ENCODE peak calls at places on chromosomes 7 and 10, in seven cellular contexts. One of them, this sample, is unnamed.

GRCh38 chr7:4045450-4045849 is 636.6 kb upstream of the FOXK1 start:
- DNase-seq in A549: no peak
- DNase-seq in stomach: no peak
- DNase-seq in left ventricle myocardium inferior: no peak
- DNase-seq in Karpas-422: no peak
- DNase-seq in CD4-positive, alpha-beta T cell: no peak
- DNase-seq in testis: no peak
- DNase-seq in this sample: no peak

GRCh38 chr7:2954433-2954853 is 89.2 kb downstream of the CARD11 start:
- DNase-seq in A549: no peak
- DNase-seq in stomach: no peak
- DNase-seq in left ventricle myocardium inferior: no peak
- DNase-seq in Karpas-422: no peak
- DNase-seq in CD4-positive, alpha-beta T cell: no peak
- DNase-seq in testis: no peak
- DNase-seq in this sample: no peak

GRCh38 chr7:21603477-21603876 is 60.6 kb downstream of the DNAH11 start:
- DNase-seq in A549: no peak
- DNase-seq in stomach: no peak
- DNase-seq in left ventricle myocardium inferior: no peak
- DNase-seq in Karpas-422: no peak
- DNase-seq in CD4-positive, alpha-beta T cell: no peak
- DNase-seq in testis: no peak
- DNase-seq in this sample: no peak

GRCh38 chr10:103917326-103918052 is 495 bp downstream of the STN1 start:
- DNase-seq in A549: peak
- DNase-seq in stomach: peak
- DNase-seq in left ventricle myocardium inferior: peak
- DNase-seq in Karpas-422: peak
- DNase-seq in CD4-positive, alpha-beta T cell: no peak
- DNase-seq in testis: peak
- DNase-seq in this sample: peak

GRCh38 chr7:151682831-151683614 is 163.3 kb upstream of the RHEB start:
- DNase-seq in A549: no peak
- DNase-seq in stomach: no peak
- DNase-seq in left ventricle myocardium inferior: no peak
- DNase-seq in Karpas-422: no peak
- DNase-seq in CD4-positive, alpha-beta T cell: no peak
- DNase-seq in testis: no peak
- DNase-seq in this sample: no peak

GRCh38 chr10:109987413-109987812 is 20.4 kb upstream of the ADD3 start:
- DNase-seq in A549: no peak
- DNase-seq in stomach: no peak
- DNase-seq in left ventricle myocardium inferior: no peak
- DNase-seq in Karpas-422: no peak
- DNase-seq in CD4-positive, alpha-beta T cell: no peak
- DNase-seq in testis: no peak
- DNase-seq in this sample: no peak

GRCh38 chr7:83643012-83643411 is 5.9 kb downstream of the SEMA3E start:
- DNase-seq in A549: no peak
- DNase-seq in stomach: no peak
- DNase-seq in left ventricle myocardium inferior: no peak
- DNase-seq in Karpas-422: no peak
- DNase-seq in CD4-positive, alpha-beta T cell: no peak
- DNase-seq in testis: no peak
- DNase-seq in this sample: no peak

GRCh38 chr10:74824184-74825032 is 2.0 kb upstream of the KAT6B start:
- DNase-seq in A549: no peak
- DNase-seq in stomach: no peak
- DNase-seq in left ventricle myocardium inferior: peak
- DNase-seq in Karpas-422: no peak
- DNase-seq in CD4-positive, alpha-beta T cell: peak
- DNase-seq in testis: no peak
- DNase-seq in this sample: peak

GRCh38 chr10:52466464-52466863 is 152.4 kb downstream of the DKK1 start:
- DNase-seq in A549: no peak
- DNase-seq in stomach: no peak
- DNase-seq in left ventricle myocardium inferior: no peak
- DNase-seq in Karpas-422: no peak
- DNase-seq in CD4-positive, alpha-beta T cell: no peak
- DNase-seq in testis: no peak
- DNase-seq in this sample: no peak

GRCh38 chr10:33616921-33617320 is 282.5 kb upstream of the NRP1 start:
- DNase-seq in A549: no peak
- DNase-seq in stomach: no peak
- DNase-seq in left ventricle myocardium inferior: no peak
- DNase-seq in Karpas-422: no peak
- DNase-seq in CD4-positive, alpha-beta T cell: no peak
- DNase-seq in testis: no peak
- DNase-seq in this sample: no peak

GRCh38 chr10:11880169-11881027 is 57.2 kb downstream of the PROSER2 start:
- DNase-seq in A549: no peak
- DNase-seq in stomach: no peak
- DNase-seq in left ventricle myocardium inferior: no peak
- DNase-seq in Karpas-422: no peak
- DNase-seq in CD4-positive, alpha-beta T cell: no peak
- DNase-seq in testis: no peak
- DNase-seq in this sample: no peak

GRCh38 chr7:143395187-143396149 is 13.2 kb downstream of the EPHA1 start:
- DNase-seq in A549: no peak
- DNase-seq in stomach: peak
- DNase-seq in left ventricle myocardium inferior: no peak
- DNase-seq in Karpas-422: no peak
- DNase-seq in CD4-positive, alpha-beta T cell: no peak
- DNase-seq in testis: no peak
- DNase-seq in this sample: no peak

GRCh38 chr7:73901823-73902597 is 41.1 kb downstream of the TMEM270 start:
- DNase-seq in A549: no peak
- DNase-seq in stomach: no peak
- DNase-seq in left ventricle myocardium inferior: no peak
- DNase-seq in Karpas-422: no peak
- DNase-seq in CD4-positive, alpha-beta T cell: no peak
- DNase-seq in testis: no peak
- DNase-seq in this sample: no peak

GRCh38 chr10:11546581-11546980 is 64.9 kb downstream of the USP6NL start:
- DNase-seq in A549: no peak
- DNase-seq in stomach: no peak
- DNase-seq in left ventricle myocardium inferior: no peak
- DNase-seq in Karpas-422: no peak
- DNase-seq in CD4-positive, alpha-beta T cell: no peak
- DNase-seq in testis: no peak
- DNase-seq in this sample: no peak

GRCh38 chr7:96740130-96740529 is 30.5 kb upstream of the SEM1 start:
- DNase-seq in A549: no peak
- DNase-seq in stomach: no peak
- DNase-seq in left ventricle myocardium inferior: no peak
- DNase-seq in Karpas-422: no peak
- DNase-seq in CD4-positive, alpha-beta T cell: no peak
- DNase-seq in testis: no peak
- DNase-seq in this sample: no peak

GRCh38 chr7:74289660-74290589 is 718 bp downstream of the CLIP2 start:
- DNase-seq in A549: no peak
- DNase-seq in stomach: peak
- DNase-seq in left ventricle myocardium inferior: peak
- DNase-seq in Karpas-422: no peak
- DNase-seq in CD4-positive, alpha-beta T cell: peak
- DNase-seq in testis: no peak
- DNase-seq in this sample: peak

GRCh38 chr7:2893411-2893861 is 49.3 kb upstream of the GNA12 start:
- DNase-seq in A549: no peak
- DNase-seq in stomach: no peak
- DNase-seq in left ventricle myocardium inferior: no peak
- DNase-seq in Karpas-422: no peak
- DNase-seq in CD4-positive, alpha-beta T cell: no peak
- DNase-seq in testis: no peak
- DNase-seq in this sample: no peak

GRCh38 chr7:4149236-4149635 is 532.9 kb upstream of the FOXK1 start:
- DNase-seq in A549: no peak
- DNase-seq in stomach: no peak
- DNase-seq in left ventricle myocardium inferior: no peak
- DNase-seq in Karpas-422: no peak
- DNase-seq in CD4-positive, alpha-beta T cell: no peak
- DNase-seq in testis: no peak
- DNase-seq in this sample: no peak

GRCh38 chr7:137652721-137653120 is 194.1 kb downstream of the DGKI start:
- DNase-seq in A549: no peak
- DNase-seq in stomach: no peak
- DNase-seq in left ventricle myocardium inferior: no peak
- DNase-seq in Karpas-422: no peak
- DNase-seq in CD4-positive, alpha-beta T cell: no peak
- DNase-seq in testis: no peak
- DNase-seq in this sample: no peak

GRCh38 chr10:97065686-97066679 is 119.8 kb downstream of the SLIT1 start:
- DNase-seq in A549: no peak
- DNase-seq in stomach: no peak
- DNase-seq in left ventricle myocardium inferior: no peak
- DNase-seq in Karpas-422: peak
- DNase-seq in CD4-positive, alpha-beta T cell: no peak
- DNase-seq in testis: no peak
- DNase-seq in this sample: no peak

GRCh38 chr10:35910234-35910633 is 268.1 kb upstream of the FZD8 start:
- DNase-seq in A549: no peak
- DNase-seq in stomach: no peak
- DNase-seq in left ventricle myocardium inferior: no peak
- DNase-seq in Karpas-422: no peak
- DNase-seq in CD4-positive, alpha-beta T cell: no peak
- DNase-seq in testis: no peak
- DNase-seq in this sample: no peak

GRCh38 chr10:62479523-62479922 is 105.4 kb downstream of the ZNF365 start:
- DNase-seq in A549: no peak
- DNase-seq in stomach: no peak
- DNase-seq in left ventricle myocardium inferior: no peak
- DNase-seq in Karpas-422: no peak
- DNase-seq in CD4-positive, alpha-beta T cell: no peak
- DNase-seq in testis: no peak
- DNase-seq in this sample: no peak

GRCh38 chr7:141527076-141527475 is 24.1 kb upstream of the AGK start:
- DNase-seq in A549: no peak
- DNase-seq in stomach: no peak
- DNase-seq in left ventricle myocardium inferior: no peak
- DNase-seq in Karpas-422: no peak
- DNase-seq in CD4-positive, alpha-beta T cell: no peak
- DNase-seq in testis: no peak
- DNase-seq in this sample: no peak

GRCh38 chr7:141522657-141523342 is 28.4 kb upstream of the AGK start:
- DNase-seq in A549: no peak
- DNase-seq in stomach: no peak
- DNase-seq in left ventricle myocardium inferior: no peak
- DNase-seq in Karpas-422: no peak
- DNase-seq in CD4-positive, alpha-beta T cell: no peak
- DNase-seq in testis: no peak
- DNase-seq in this sample: no peak

GRCh38 chr7:141526115-141526514 is 25.1 kb upstream of the AGK start:
- DNase-seq in A549: no peak
- DNase-seq in stomach: no peak
- DNase-seq in left ventricle myocardium inferior: no peak
- DNase-seq in Karpas-422: no peak
- DNase-seq in CD4-positive, alpha-beta T cell: no peak
- DNase-seq in testis: no peak
- DNase-seq in this sample: no peak

GRCh38 chr7:141533149-141533949 is 17.9 kb upstream of the AGK start:
- DNase-seq in A549: peak
- DNase-seq in stomach: peak
- DNase-seq in left ventricle myocardium inferior: peak
- DNase-seq in Karpas-422: peak
- DNase-seq in CD4-positive, alpha-beta T cell: peak
- DNase-seq in testis: peak
- DNase-seq in this sample: peak

GRCh38 chr7:141528399-141528798 is 22.8 kb upstream of the AGK start:
- DNase-seq in A549: no peak
- DNase-seq in stomach: no peak
- DNase-seq in left ventricle myocardium inferior: no peak
- DNase-seq in Karpas-422: no peak
- DNase-seq in CD4-positive, alpha-beta T cell: no peak
- DNase-seq in testis: no peak
- DNase-seq in this sample: no peak
- H3K27ac ChIP-seq in A549: no peak
- H3K27ac ChIP-seq in stomach: no peak
- H3K27ac ChIP-seq in left ventricle myocardium inferior: no peak
- H3K27ac ChIP-seq in Karpas-422: no peak
- H3K27ac ChIP-seq in CD4-positive, alpha-beta T cell: no peak
- H3K27ac ChIP-seq in testis: no peak
- H3K27ac ChIP-seq in this sample: no peak

GRCh38 chr7:124918662-124919061 is 11.0 kb downstream of the POT1 start:
- DNase-seq in A549: no peak
- DNase-seq in stomach: no peak
- DNase-seq in left ventricle myocardium inferior: no peak
- DNase-seq in Karpas-422: no peak
- DNase-seq in CD4-positive, alpha-beta T cell: no peak
- DNase-seq in testis: no peak
- DNase-seq in this sample: no peak
- H3K27ac ChIP-seq in A549: no peak
- H3K27ac ChIP-seq in stomach: no peak
- H3K27ac ChIP-seq in left ventricle myocardium inferior: no peak
- H3K27ac ChIP-seq in Karpas-422: no peak
- H3K27ac ChIP-seq in CD4-positive, alpha-beta T cell: no peak
- H3K27ac ChIP-seq in testis: no peak
- H3K27ac ChIP-seq in this sample: no peak

GRCh38 chr10:8304861-8305260 is 250.4 kb downstream of the GATA3 start:
- DNase-seq in A549: no peak
- DNase-seq in stomach: no peak
- DNase-seq in left ventricle myocardium inferior: no peak
- DNase-seq in Karpas-422: no peak
- DNase-seq in CD4-positive, alpha-beta T cell: no peak
- DNase-seq in testis: no peak
- DNase-seq in this sample: no peak
- H3K27ac ChIP-seq in A549: no peak
- H3K27ac ChIP-seq in stomach: no peak
- H3K27ac ChIP-seq in left ventricle myocardium inferior: no peak
- H3K27ac ChIP-seq in Karpas-422: no peak
- H3K27ac ChIP-seq in CD4-positive, alpha-beta T cell: no peak
- H3K27ac ChIP-seq in testis: no peak
- H3K27ac ChIP-seq in this sample: no peak

GRCh38 chr7:37916017-37916672 is 472 bp downstream of the SFRP4 start:
- DNase-seq in A549: no peak
- DNase-seq in stomach: no peak
- DNase-seq in left ventricle myocardium inferior: peak
- DNase-seq in Karpas-422: no peak
- DNase-seq in CD4-positive, alpha-beta T cell: no peak
- DNase-seq in testis: peak
- DNase-seq in this sample: peak

GRCh38 chr7:37915438-37915837 is 1.2 kb downstream of the SFRP4 start:
- DNase-seq in A549: no peak
- DNase-seq in stomach: no peak
- DNase-seq in left ventricle myocardium inferior: no peak
- DNase-seq in Karpas-422: no peak
- DNase-seq in CD4-positive, alpha-beta T cell: no peak
- DNase-seq in testis: no peak
- DNase-seq in this sample: peak

GRCh38 chr7:37908221-37908788 is 8.3 kb downstream of the SFRP4 start:
- DNase-seq in A549: no peak
- DNase-seq in stomach: no peak
- DNase-seq in left ventricle myocardium inferior: no peak
- DNase-seq in Karpas-422: no peak
- DNase-seq in CD4-positive, alpha-beta T cell: no peak
- DNase-seq in testis: no peak
- DNase-seq in this sample: no peak

GRCh38 chr7:37916673-37917660 is at the start of gene SFRP4:
- DNase-seq in A549: peak
- DNase-seq in stomach: no peak
- DNase-seq in left ventricle myocardium inferior: peak
- DNase-seq in Karpas-422: peak
- DNase-seq in CD4-positive, alpha-beta T cell: no peak
- DNase-seq in testis: peak
- DNase-seq in this sample: peak

GRCh38 chr7:37912756-37913155 is 3.9 kb downstream of the SFRP4 start:
- DNase-seq in A549: no peak
- DNase-seq in stomach: no peak
- DNase-seq in left ventricle myocardium inferior: no peak
- DNase-seq in Karpas-422: no peak
- DNase-seq in CD4-positive, alpha-beta T cell: no peak
- DNase-seq in testis: no peak
- DNase-seq in this sample: no peak
- H3K27ac ChIP-seq in A549: no peak
- H3K27ac ChIP-seq in stomach: no peak
- H3K27ac ChIP-seq in left ventricle myocardium inferior: no peak
- H3K27ac ChIP-seq in Karpas-422: no peak
- H3K27ac ChIP-seq in CD4-positive, alpha-beta T cell: no peak
- H3K27ac ChIP-seq in testis: peak
- H3K27ac ChIP-seq in this sample: no peak

This sample was measured in body of pancreas.